ENCODE peak calls at places on chromosomes 5 and 9, in four cellular contexts. One of them, this sample, is unnamed.

GRCh38 chr5:74225587-74225986 is 414.9 kb downstream of the ENC1 start:
- DNase-seq in neural progenitor cell: no peak
- DNase-seq in tibial artery: no peak
- DNase-seq in heart right ventricle: no peak
- DNase-seq in this sample: no peak

GRCh38 chr9:87503970-87504369 is 6.3 kb downstream of the DAPK1 start:
- DNase-seq in neural progenitor cell: no peak
- DNase-seq in tibial artery: no peak
- DNase-seq in heart right ventricle: no peak
- DNase-seq in this sample: no peak

GRCh38 chr5:164188733-164189148 is 683.3 kb downstream of the MAT2B start:
- DNase-seq in tibial artery: no peak
- DNase-seq in neural progenitor cell: peak
- DNase-seq in heart right ventricle: no peak
- DNase-seq in this sample: no peak

GRCh38 chr5:128405159-128405558 is 132.9 kb downstream of the FBN2 start:
- DNase-seq in heart right ventricle: no peak
- DNase-seq in tibial artery: no peak
- DNase-seq in neural progenitor cell: no peak
- DNase-seq in this sample: no peak

GRCh38 chr5:166581827-166582226 is 1709.6 kb upstream of the WWC1 start:
- DNase-seq in tibial artery: no peak
- DNase-seq in heart right ventricle: no peak
- DNase-seq in neural progenitor cell: no peak
- DNase-seq in this sample: peak

GRCh38 chr9:97411789-97412627 is at the start of gene TDRD7:
- DNase-seq in heart right ventricle: peak
- DNase-seq in tibial artery: peak
- DNase-seq in neural progenitor cell: peak
- DNase-seq in this sample: peak

GRCh38 chr9:117412006-117412715 is 2.7 kb downstream of the ASTN2 start:
- DNase-seq in heart right ventricle: no peak
- DNase-seq in neural progenitor cell: peak
- DNase-seq in tibial artery: no peak
- DNase-seq in this sample: no peak

GRCh38 chr5:35908814-35909213 is 29.6 kb downstream of the CAPSL start:
- DNase-seq in neural progenitor cell: peak
- DNase-seq in tibial artery: no peak
- DNase-seq in heart right ventricle: no peak
- DNase-seq in this sample: no peak

GRCh38 chr5:1536298-1537165 is 12.8 kb upstream of the LPCAT1 start:
- DNase-seq in tibial artery: peak
- DNase-seq in heart right ventricle: no peak
- DNase-seq in neural progenitor cell: no peak
- DNase-seq in this sample: peak

GRCh38 chr5:86909461-86909881 is 291.7 kb downstream of the COX7C start:
- DNase-seq in heart right ventricle: no peak
- DNase-seq in neural progenitor cell: no peak
- DNase-seq in tibial artery: no peak
- DNase-seq in this sample: peak

GRCh38 chr5:111502976-111503375 is 9.4 kb downstream of the STARD4 start:
- DNase-seq in heart right ventricle: no peak
- DNase-seq in neural progenitor cell: no peak
- DNase-seq in tibial artery: no peak
- DNase-seq in this sample: peak

GRCh38 chr9:6034954-6035353 is 19.5 kb upstream of the RANBP6 start:
- DNase-seq in neural progenitor cell: no peak
- DNase-seq in heart right ventricle: no peak
- DNase-seq in tibial artery: no peak
- DNase-seq in this sample: no peak

GRCh38 chr5:93589348-93589662 is 6.3 kb downstream of the NR2F1 start:
- DNase-seq in heart right ventricle: no peak
- DNase-seq in neural progenitor cell: no peak
- DNase-seq in tibial artery: no peak
- DNase-seq in this sample: no peak

GRCh38 chr9:116008278-116008677 is 145.3 kb upstream of the PAPPA start:
- DNase-seq in neural progenitor cell: no peak
- DNase-seq in heart right ventricle: no peak
- DNase-seq in tibial artery: no peak
- DNase-seq in this sample: peak

GRCh38 chr9:33750307-33750838 is 45.0 kb upstream of the PRSS3 start:
- DNase-seq in heart right ventricle: peak
- DNase-seq in tibial artery: no peak
- DNase-seq in neural progenitor cell: no peak
- DNase-seq in this sample: peak

GRCh38 chr9:95189230-95190098 is 128.0 kb downstream of the FANCC start:
- DNase-seq in tibial artery: peak
- DNase-seq in neural progenitor cell: no peak
- DNase-seq in heart right ventricle: no peak
- DNase-seq in this sample: no peak

GRCh38 chr5:131899686-131900085 is 45.8 kb downstream of the MEIKIN start:
- DNase-seq in tibial artery: no peak
- DNase-seq in neural progenitor cell: no peak
- DNase-seq in heart right ventricle: no peak
- DNase-seq in this sample: no peak

GRCh38 chr5:180119886-180120220 is 48.3 kb upstream of the RNF130 start:
- DNase-seq in heart right ventricle: no peak
- DNase-seq in neural progenitor cell: no peak
- DNase-seq in tibial artery: no peak
- DNase-seq in this sample: no peak

GRCh38 chr5:154189819-154190651 is 498 bp upstream of the GALNT10 start:
- DNase-seq in heart right ventricle: peak
- DNase-seq in neural progenitor cell: peak
- DNase-seq in tibial artery: peak
- DNase-seq in this sample: peak

GRCh38 chr5:32174011-32174866 is at the start of gene GOLPH3:
- DNase-seq in heart right ventricle: peak
- DNase-seq in neural progenitor cell: peak
- DNase-seq in tibial artery: peak
- DNase-seq in this sample: peak

GRCh38 chr5:86864022-86864421 is 246.3 kb downstream of the COX7C start:
- DNase-seq in tibial artery: no peak
- DNase-seq in neural progenitor cell: no peak
- DNase-seq in heart right ventricle: no peak
- DNase-seq in this sample: no peak

GRCh38 chr5:9500244-9500643 is 45.6 kb downstream of the SEMA5A start:
- DNase-seq in tibial artery: no peak
- DNase-seq in heart right ventricle: no peak
- DNase-seq in neural progenitor cell: no peak
- DNase-seq in this sample: no peak
- H3K27ac ChIP-seq in tibial artery: no peak
- H3K27ac ChIP-seq in heart right ventricle: no peak
- H3K27ac ChIP-seq in neural progenitor cell: no peak
- H3K27ac ChIP-seq in this sample: no peak

GRCh38 chr5:113293613-113294340 is 141.0 kb downstream of the TSSK1B start:
- DNase-seq in heart right ventricle: no peak
- DNase-seq in tibial artery: no peak
- DNase-seq in neural progenitor cell: peak
- DNase-seq in this sample: peak

GRCh38 chr5:113292535-113292934 is 142.3 kb downstream of the TSSK1B start:
- DNase-seq in heart right ventricle: no peak
- DNase-seq in neural progenitor cell: peak
- DNase-seq in tibial artery: no peak
- DNase-seq in this sample: no peak

GRCh38 chr5:113293068-113293571 is 141.7 kb downstream of the TSSK1B start:
- DNase-seq in heart right ventricle: no peak
- DNase-seq in neural progenitor cell: peak
- DNase-seq in tibial artery: no peak
- DNase-seq in this sample: peak

GRCh38 chr5:113295111-113295539 is 139.7 kb downstream of the TSSK1B start:
- DNase-seq in neural progenitor cell: no peak
- DNase-seq in heart right ventricle: no peak
- DNase-seq in tibial artery: no peak
- DNase-seq in this sample: no peak

DNA sequence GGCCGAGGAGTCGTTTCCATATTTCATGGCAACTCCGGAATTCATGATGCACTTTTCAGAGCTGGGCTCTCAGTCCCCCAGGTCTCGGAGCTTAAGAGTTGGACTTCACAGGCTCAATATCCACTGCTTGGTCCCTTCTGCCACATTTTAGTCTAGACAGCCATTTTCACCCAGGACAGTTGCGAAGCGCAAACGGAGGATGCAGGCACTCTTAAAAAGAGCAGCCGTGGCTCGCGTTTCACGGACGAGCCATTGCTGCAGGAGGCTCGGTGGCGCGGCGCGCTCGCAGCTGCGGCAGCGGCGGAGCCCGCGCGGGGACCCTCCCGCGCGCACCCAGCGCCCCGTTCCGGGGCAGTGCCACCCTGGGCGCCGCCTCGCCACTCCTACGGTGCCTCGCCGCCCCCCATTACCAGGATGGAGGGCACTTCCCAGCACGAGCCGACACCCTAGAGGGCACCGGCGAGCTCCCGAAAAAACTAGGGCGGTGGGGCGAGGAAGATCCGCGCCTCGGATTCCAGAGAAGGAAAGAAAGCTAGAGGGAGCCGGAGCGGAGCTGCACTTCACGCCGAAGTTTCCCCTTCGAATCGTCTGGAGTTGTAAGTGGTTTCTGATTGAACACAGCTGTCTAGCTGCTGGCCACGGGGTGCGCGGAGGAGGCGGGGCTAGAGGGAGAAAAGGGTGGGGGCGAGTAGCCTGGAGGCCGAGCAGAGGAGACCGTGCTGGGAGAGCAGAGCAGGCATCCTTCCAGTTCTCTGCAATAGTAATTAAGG is 140.3 kb downstream of the TSSK1B start:
- DNase-seq in tibial artery: peak
- DNase-seq in neural progenitor cell: peak
- DNase-seq in heart right ventricle: peak
- DNase-seq in this sample: peak
- TF ChIP-seq CTCF in tibial artery: peak
- TF ChIP-seq CTCF in neural progenitor cell: peak
- TF ChIP-seq CTCF in heart right ventricle: no peak
- TF ChIP-seq CTCF in this sample: no peak

GRCh38 chr5:173316463-173317020 is 11.7 kb downstream of the STC2 start:
- DNase-seq in heart right ventricle: no peak
- DNase-seq in neural progenitor cell: no peak
- DNase-seq in tibial artery: no peak
- DNase-seq in this sample: no peak

GRCh38 chr5:173318338-173318737 is 9.9 kb downstream of the STC2 start:
- DNase-seq in heart right ventricle: no peak
- DNase-seq in neural progenitor cell: no peak
- DNase-seq in tibial artery: no peak
- DNase-seq in this sample: no peak

GRCh38 chr5:173318881-173319609 is 9.2 kb downstream of the STC2 start:
- DNase-seq in tibial artery: no peak
- DNase-seq in neural progenitor cell: no peak
- DNase-seq in heart right ventricle: no peak
- DNase-seq in this sample: no peak

GRCh38 chr5:173317091-173317685 is 11.0 kb downstream of the STC2 start:
- DNase-seq in heart right ventricle: no peak
- DNase-seq in neural progenitor cell: no peak
- DNase-seq in tibial artery: no peak
- DNase-seq in this sample: no peak

DNA sequence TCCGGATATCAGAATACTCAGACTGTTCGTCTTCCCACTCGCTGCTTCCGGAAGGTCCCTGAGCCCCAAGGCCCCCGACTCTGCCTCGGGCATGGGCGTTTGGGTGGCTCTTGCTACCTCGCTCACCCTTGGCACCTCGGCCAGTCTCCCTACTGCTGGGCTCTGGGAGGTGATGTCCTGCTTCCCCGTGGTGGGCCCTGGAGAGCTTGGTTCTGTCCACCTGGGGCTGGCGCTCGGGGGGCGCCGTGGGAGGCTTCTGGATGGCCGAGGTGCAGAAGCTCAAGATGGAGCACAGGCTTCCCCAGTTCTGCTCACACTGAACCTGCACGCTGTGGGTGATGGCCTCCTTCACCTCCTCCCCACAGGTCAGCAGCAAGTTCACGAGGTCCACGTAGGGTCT is 10.4 kb downstream of the STC2 start:
- DNase-seq in tibial artery: no peak
- DNase-seq in neural progenitor cell: no peak
- DNase-seq in heart right ventricle: no peak
- DNase-seq in this sample: no peak
- H3K27ac ChIP-seq in tibial artery: no peak
- H3K27ac ChIP-seq in neural progenitor cell: no peak
- H3K27ac ChIP-seq in heart right ventricle: no peak
- H3K27ac ChIP-seq in this sample: no peak

GRCh38 chr5:29963956-29964355 is 1229.5 kb upstream of the CDH6 start:
- DNase-seq in tibial artery: no peak
- DNase-seq in neural progenitor cell: peak
- DNase-seq in heart right ventricle: no peak
- DNase-seq in this sample: no peak

DNA sequence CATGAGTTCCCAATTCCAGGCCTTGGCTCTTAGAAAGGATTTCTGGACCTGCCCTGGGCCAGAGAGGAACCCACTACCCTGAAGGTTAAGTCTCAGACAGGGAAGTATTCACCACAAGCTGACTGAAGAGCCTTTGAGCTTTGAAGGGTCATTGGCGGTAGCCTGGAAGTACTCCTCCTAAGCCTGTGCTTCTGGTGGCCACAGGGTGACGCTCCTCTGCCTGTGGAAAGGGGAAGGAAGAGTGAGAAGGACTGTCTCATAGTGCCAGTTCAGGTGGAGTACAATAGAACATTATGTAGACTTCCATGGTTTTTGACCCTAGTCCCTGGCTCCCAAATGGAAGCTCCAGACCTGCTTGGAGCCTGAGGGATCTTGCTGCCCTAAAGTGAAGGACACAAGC is 1233.2 kb upstream of the CDH6 start:
- DNase-seq in tibial artery: no peak
- DNase-seq in heart right ventricle: no peak
- DNase-seq in neural progenitor cell: no peak
- DNase-seq in this sample: no peak
- TF ChIP-seq CTCF in tibial artery: no peak
- TF ChIP-seq CTCF in heart right ventricle: no peak
- TF ChIP-seq CTCF in neural progenitor cell: no peak
- TF ChIP-seq CTCF in this sample: no peak

GRCh38 chr5:56451742-56452141 is 218.6 kb upstream of the ANKRD55 start:
- DNase-seq in tibial artery: no peak
- DNase-seq in heart right ventricle: no peak
- DNase-seq in neural progenitor cell: no peak
- DNase-seq in this sample: no peak
- H3K27ac ChIP-seq in tibial artery: no peak
- H3K27ac ChIP-seq in heart right ventricle: no peak
- H3K27ac ChIP-seq in neural progenitor cell: no peak
- H3K27ac ChIP-seq in this sample: no peak

GRCh38 chr9:75979362-75979761 is 88.9 kb downstream of the PCSK5 start:
- DNase-seq in neural progenitor cell: no peak
- DNase-seq in tibial artery: no peak
- DNase-seq in heart right ventricle: no peak
- DNase-seq in this sample: no peak
- TF ChIP-seq CTCF in neural progenitor cell: peak
- TF ChIP-seq CTCF in tibial artery: no peak
- TF ChIP-seq CTCF in heart right ventricle: no peak
- TF ChIP-seq CTCF in this sample: no peak

GRCh38 chr5:123754903-123755302 is 242.9 kb downstream of the CSNK1G3 start:
- DNase-seq in neural progenitor cell: no peak
- DNase-seq in heart right ventricle: no peak
- DNase-seq in tibial artery: no peak
- DNase-seq in this sample: no peak
- H3K27ac ChIP-seq in neural progenitor cell: no peak
- H3K27ac ChIP-seq in heart right ventricle: peak
- H3K27ac ChIP-seq in tibial artery: no peak
- H3K27ac ChIP-seq in this sample: no peak